ENCODE peak calls at places on chromosomes 16 and 17, in nine cellular contexts. T is stimulated activated CD8-positive, alpha-beta memory T cell treated with anti-CD3 and anti-CD28 coated beads, Interleukin-12 subunit alpha, Interleukin-12 subunit beta, amount 100 ng/mL, for 1 hour; P is natural killer cell treated with Interleukin-12 subunit alpha and Interleukin-12 subunit beta and Interleukin-15 and Interleukin-18, amount 100 ng/mL, for 72 hours; F is fibroblast of the conjunctiva; W is kidney glomerular epithelial cell; U is NCI-H1417 treated with DMSO at 0.1 percent for 48 hours; K is HEK293T; S is skeletal muscle cell; Z is RPMI8226. M is an unnamed sample.

GRCh38 chr17:81294512-81295030 is 536 bp downstream of the SLC38A10 start:
- DNase-seq in T (no peak), P (no peak), F (no peak), W (peak; percentile 17), U (no peak), K (peak; percentile 42), S (no peak), Z (peak; percentile 21), M (no peak)

GRCh38 chr16:13919330-13919682 is 648 bp upstream of the ERCC4 start:
- DNase-seq in T (no peak), P (no peak), F (peak; percentile 23), W (peak; percentile 59), U (peak; percentile 12), K (peak; percentile 20), S (no peak), Z (peak; percentile 61), M (no peak)

GRCh38 chr17:34076743-34077631 is 178.1 kb upstream of the CCL2 start:
- DNase-seq in T (no peak), P (no peak), F (no peak), W (no peak), U (no peak), K (no peak), S (no peak), Z (no peak), M (peak; percentile 56)

GRCh38 chr17:40331743-40332641 is 23.0 kb downstream of the RARA start:
- DNase-seq in T (no peak), P (no peak), F (peak; percentile 80), W (peak; percentile 37), U (no peak), K (no peak), S (no peak), Z (no peak), M (peak; percentile 64)

GRCh38 chr16:14489460-14489859 is 140.6 kb downstream of the PARN start:
- DNase-seq in T (no peak), P (no peak), F (no peak), W (peak; percentile 30), U (no peak), K (peak; percentile 72), S (no peak), Z (peak; percentile 28), M (no peak)

GRCh38 chr16:892006-892405 is 78.8 kb downstream of the LMF1 start:
- DNase-seq in T (no peak), P (no peak), F (no peak), W (no peak), U (no peak), K (no peak), S (no peak), Z (no peak), M (no peak)

GRCh38 chr16:743794-744500 is 3.1 kb upstream of the CIAO3 start:
- DNase-seq in T (no peak), P (no peak), F (no peak), W (no peak), U (no peak), K (no peak), S (no peak), Z (no peak), M (no peak)

GRCh38 chr17:70555723-70556122 is 386.4 kb downstream of the KCNJ2 start:
- DNase-seq in T (no peak), P (no peak), F (no peak), W (no peak), U (no peak), K (no peak), S (no peak), Z (no peak), M (no peak)

GRCh38 chr17:4498461-4499397 is at the start of gene SPNS2:
- DNase-seq in T (peak; percentile 30), P (no peak), F (no peak), W (peak; percentile 44), U (no peak), K (peak; percentile 94), S (no peak), Z (peak; percentile 72), M (peak; percentile 82)

GRCh38 chr17:63222655-63223054 is 223.5 kb downstream of the CYB561 start:
- DNase-seq in T (no peak), P (no peak), F (no peak), W (no peak), U (no peak), K (no peak), S (peak; percentile 4), Z (peak; percentile 19), M (no peak)

GRCh38 chr17:57956311-57957119 is 1.3 kb upstream of the CUEDC1 start:
- DNase-seq in T (peak; percentile 17), P (peak; percentile 77), F (no peak), W (no peak), U (no peak), K (no peak), S (no peak), Z (peak; percentile 68), M (no peak)

GRCh38 chr17:59512844-59513383 is 52.5 kb upstream of the DHX40 start:
- DNase-seq in T (no peak), P (no peak), F (no peak), W (no peak), U (peak; percentile 45), K (no peak), S (no peak), Z (no peak), M (no peak)

GRCh38 chr17:59154721-59155438 is at the start of gene SKA2:
- DNase-seq in T (peak; percentile 96), P (no peak), F (no peak), W (peak; percentile 100), U (peak; percentile 100), K (peak; percentile 91), S (no peak), Z (no peak), M (peak; percentile 99)

GRCh38 chr16:88424536-88425230 is 28.4 kb upstream of the ZFPM1 start:
- DNase-seq in T (no peak), P (no peak), F (no peak), W (no peak), U (no peak), K (no peak), S (peak; percentile 7), Z (peak; percentile 27), M (no peak)

GRCh38 chr17:78138204-78139060 is 7.8 kb upstream of the C17orf99 start:
- DNase-seq in T (no peak), P (no peak), F (no peak), W (no peak), U (no peak), K (no peak), S (no peak), Z (no peak), M (no peak)

GRCh38 chr16:522320-523096 is 5.0 kb upstream of the CAPN15 start:
- DNase-seq in T (no peak), P (no peak), F (no peak), W (no peak), U (no peak), K (no peak), S (no peak), Z (no peak), M (no peak)

GRCh38 chr16:65769055-65769465 is 597.4 kb upstream of the CDH5 start:
- DNase-seq in T (no peak), P (no peak), F (no peak), W (no peak), U (no peak), K (no peak), S (no peak), Z (no peak), M (no peak)

GRCh38 chr17:54353789-54354525 is 531.2 kb downstream of the KIF2B start:
- DNase-seq in T (no peak), P (no peak), F (no peak), W (no peak), U (no peak), K (no peak), S (no peak), Z (peak; percentile 54), M (no peak)

GRCh38 chr17:60169921-60170817 is 20.4 kb downstream of the CA4 start:
- DNase-seq in T (no peak), P (peak; percentile 79), F (no peak), W (no peak), U (no peak), K (no peak), S (no peak), Z (no peak), M (no peak)

GRCh38 chr16:53631236-53631635 is 72.4 kb downstream of the RPGRIP1L start:
- DNase-seq in T (no peak), P (no peak), F (no peak), W (no peak), U (no peak), K (no peak), S (no peak), Z (no peak), M (no peak)